ENCODE peak calls at places on chromosomes 1 and 21, in five cellular contexts. One of them, this sample, is unnamed.

GRCh38 chr21:38752051-38752505 is 53.7 kb upstream of the ETS2 start:
- DNase-seq in ovary: no peak
- DNase-seq in fibroblast of lung: no peak
- DNase-seq in lower lobe of right lung: no peak
- DNase-seq in tibial artery: no peak
- DNase-seq in this sample: no peak

GRCh38 chr1:235180916-235181315 is 19.9 kb upstream of the RBM34 start:
- DNase-seq in ovary: no peak
- DNase-seq in lower lobe of right lung: no peak
- DNase-seq in fibroblast of lung: no peak
- DNase-seq in tibial artery: no peak
- DNase-seq in this sample: no peak

GRCh38 chr1:157784801-157785200 is 7.9 kb upstream of the FCRL2 start:
- DNase-seq in tibial artery: no peak
- DNase-seq in fibroblast of lung: no peak
- DNase-seq in lower lobe of right lung: no peak
- DNase-seq in ovary: no peak
- DNase-seq in this sample: no peak

GRCh38 chr1:153642161-153642560 is 8.3 kb downstream of the CHTOP start:
- DNase-seq in tibial artery: peak
- DNase-seq in ovary: no peak
- DNase-seq in fibroblast of lung: no peak
- DNase-seq in lower lobe of right lung: no peak
- DNase-seq in this sample: no peak

GRCh38 chr1:169570172-169570574 is 16.1 kb downstream of the F5 start:
- DNase-seq in lower lobe of right lung: no peak
- DNase-seq in fibroblast of lung: no peak
- DNase-seq in tibial artery: no peak
- DNase-seq in ovary: no peak
- DNase-seq in this sample: no peak

GRCh38 chr1:70945266-70945665 is 102.3 kb downstream of the PTGER3 start:
- DNase-seq in lower lobe of right lung: no peak
- DNase-seq in tibial artery: no peak
- DNase-seq in fibroblast of lung: no peak
- DNase-seq in ovary: no peak
- DNase-seq in this sample: no peak

GRCh38 chr1:41536296-41536695 is 51.8 kb upstream of the EDN2 start:
- DNase-seq in tibial artery: peak
- DNase-seq in ovary: no peak
- DNase-seq in lower lobe of right lung: peak
- DNase-seq in fibroblast of lung: no peak
- DNase-seq in this sample: no peak

GRCh38 chr1:205597691-205598314 is 34.0 kb downstream of the ELK4 start:
- DNase-seq in tibial artery: no peak
- DNase-seq in fibroblast of lung: peak
- DNase-seq in ovary: no peak
- DNase-seq in lower lobe of right lung: no peak
- DNase-seq in this sample: no peak

GRCh38 chr1:202934755-202935154 is 7.7 kb upstream of the KLHL12 start:
- DNase-seq in tibial artery: no peak
- DNase-seq in lower lobe of right lung: no peak
- DNase-seq in ovary: no peak
- DNase-seq in fibroblast of lung: no peak
- DNase-seq in this sample: no peak

GRCh38 chr1:178539291-178539690 is 26.4 kb downstream of the TEX35 start:
- DNase-seq in ovary: no peak
- DNase-seq in lower lobe of right lung: no peak
- DNase-seq in tibial artery: peak
- DNase-seq in fibroblast of lung: no peak
- DNase-seq in this sample: no peak

GRCh38 chr21:44549525-44550211 is 1.6 kb downstream of the KRTAP10-2 start:
- DNase-seq in tibial artery: peak
- DNase-seq in fibroblast of lung: no peak
- DNase-seq in ovary: no peak
- DNase-seq in lower lobe of right lung: peak
- DNase-seq in this sample: peak

GRCh38 chr1:209012443-209013196 is 570.9 kb upstream of the CAMK1G start:
- DNase-seq in fibroblast of lung: no peak
- DNase-seq in lower lobe of right lung: no peak
- DNase-seq in ovary: no peak
- DNase-seq in tibial artery: no peak
- DNase-seq in this sample: no peak

GRCh38 chr1:108961198-108961597 is 2.1 kb downstream of the CLCC1 start:
- DNase-seq in tibial artery: no peak
- DNase-seq in fibroblast of lung: no peak
- DNase-seq in lower lobe of right lung: no peak
- DNase-seq in ovary: no peak
- DNase-seq in this sample: no peak

GRCh38 chr21:36699026-36699545 is at the start of gene SIM2:
- DNase-seq in tibial artery: no peak
- DNase-seq in lower lobe of right lung: no peak
- DNase-seq in ovary: no peak
- DNase-seq in fibroblast of lung: no peak
- DNase-seq in this sample: peak

GRCh38 chr1:185733818-185734709 is at the start of gene HMCN1:
- DNase-seq in fibroblast of lung: peak
- DNase-seq in ovary: peak
- DNase-seq in tibial artery: peak
- DNase-seq in lower lobe of right lung: peak
- DNase-seq in this sample: peak

GRCh38 chr1:8632092-8632491 is 185.3 kb downstream of the RERE start:
- DNase-seq in fibroblast of lung: no peak
- DNase-seq in tibial artery: no peak
- DNase-seq in ovary: no peak
- DNase-seq in lower lobe of right lung: no peak
- DNase-seq in this sample: no peak

GRCh38 chr1:245915406-245915805 is 591.7 kb downstream of the SMYD3 start:
- DNase-seq in ovary: no peak
- DNase-seq in fibroblast of lung: no peak
- DNase-seq in lower lobe of right lung: no peak
- DNase-seq in tibial artery: no peak
- DNase-seq in this sample: peak

GRCh38 chr1:188895611-188896010 is 1582.1 kb downstream of the BRINP3 start:
- DNase-seq in fibroblast of lung: no peak
- DNase-seq in lower lobe of right lung: no peak
- DNase-seq in ovary: no peak
- DNase-seq in tibial artery: no peak
- DNase-seq in this sample: no peak

GRCh38 chr21:38506606-38507331 is 8.5 kb upstream of the ERG start:
- DNase-seq in fibroblast of lung: no peak
- DNase-seq in ovary: no peak
- DNase-seq in lower lobe of right lung: no peak
- DNase-seq in tibial artery: no peak
- DNase-seq in this sample: no peak

GRCh38 chr1:10508511-10508951 is 33.8 kb downstream of the PEX14 start:
- DNase-seq in lower lobe of right lung: no peak
- DNase-seq in ovary: no peak
- DNase-seq in fibroblast of lung: no peak
- DNase-seq in tibial artery: no peak
- DNase-seq in this sample: no peak

GRCh38 chr21:29196664-29197052 is 66.2 kb downstream of the MAP3K7CL start:
- DNase-seq in fibroblast of lung: no peak
- DNase-seq in ovary: no peak
- DNase-seq in lower lobe of right lung: no peak
- DNase-seq in tibial artery: no peak
- DNase-seq in this sample: no peak

GRCh38 chr1:118934706-118935105 is 53.4 kb downstream of the TBX15 start:
- DNase-seq in lower lobe of right lung: no peak
- DNase-seq in ovary: no peak
- DNase-seq in tibial artery: no peak
- DNase-seq in fibroblast of lung: no peak
- DNase-seq in this sample: no peak

GRCh38 chr1:21904725-21905520 is 32.2 kb downstream of the HSPG2 start:
- DNase-seq in ovary: no peak
- DNase-seq in tibial artery: peak
- DNase-seq in fibroblast of lung: peak
- DNase-seq in lower lobe of right lung: no peak
- DNase-seq in this sample: no peak

GRCh38 chr1:66711420-66711819 is 40.8 kb upstream of the DYNLT5 start:
- DNase-seq in tibial artery: no peak
- DNase-seq in ovary: no peak
- DNase-seq in lower lobe of right lung: no peak
- DNase-seq in fibroblast of lung: no peak
- DNase-seq in this sample: no peak

GRCh38 chr1:81296584-81296983 is 504.1 kb upstream of the ADGRL2 start:
- DNase-seq in ovary: no peak
- DNase-seq in fibroblast of lung: peak
- DNase-seq in tibial artery: no peak
- DNase-seq in lower lobe of right lung: no peak
- DNase-seq in this sample: no peak

GRCh38 chr1:236795757-236796719 is 946 bp downstream of the MTR start:
- DNase-seq in tibial artery: peak
- DNase-seq in lower lobe of right lung: no peak
- DNase-seq in ovary: no peak
- DNase-seq in fibroblast of lung: peak
- DNase-seq in this sample: no peak

GRCh38 chr1:117573386-117574040 is 32.3 kb upstream of the TENT5C start:
- DNase-seq in fibroblast of lung: no peak
- DNase-seq in lower lobe of right lung: no peak
- DNase-seq in tibial artery: no peak
- DNase-seq in ovary: no peak
- DNase-seq in this sample: no peak

GRCh38 chr1:180521474-180522203 is 19.3 kb upstream of the ACBD6 start:
- DNase-seq in ovary: no peak
- DNase-seq in tibial artery: no peak
- DNase-seq in fibroblast of lung: no peak
- DNase-seq in lower lobe of right lung: no peak
- DNase-seq in this sample: no peak

GRCh38 chr1:205199090-205199930 is 12.2 kb downstream of the DSTYK start:
- DNase-seq in ovary: no peak
- DNase-seq in tibial artery: no peak
- DNase-seq in lower lobe of right lung: no peak
- DNase-seq in fibroblast of lung: no peak
- DNase-seq in this sample: no peak

GRCh38 chr1:165543651-165544452 is at the start of gene LRRC52:
- DNase-seq in ovary: peak
- DNase-seq in tibial artery: peak
- DNase-seq in fibroblast of lung: no peak
- DNase-seq in lower lobe of right lung: peak
- DNase-seq in this sample: no peak

DNA sequence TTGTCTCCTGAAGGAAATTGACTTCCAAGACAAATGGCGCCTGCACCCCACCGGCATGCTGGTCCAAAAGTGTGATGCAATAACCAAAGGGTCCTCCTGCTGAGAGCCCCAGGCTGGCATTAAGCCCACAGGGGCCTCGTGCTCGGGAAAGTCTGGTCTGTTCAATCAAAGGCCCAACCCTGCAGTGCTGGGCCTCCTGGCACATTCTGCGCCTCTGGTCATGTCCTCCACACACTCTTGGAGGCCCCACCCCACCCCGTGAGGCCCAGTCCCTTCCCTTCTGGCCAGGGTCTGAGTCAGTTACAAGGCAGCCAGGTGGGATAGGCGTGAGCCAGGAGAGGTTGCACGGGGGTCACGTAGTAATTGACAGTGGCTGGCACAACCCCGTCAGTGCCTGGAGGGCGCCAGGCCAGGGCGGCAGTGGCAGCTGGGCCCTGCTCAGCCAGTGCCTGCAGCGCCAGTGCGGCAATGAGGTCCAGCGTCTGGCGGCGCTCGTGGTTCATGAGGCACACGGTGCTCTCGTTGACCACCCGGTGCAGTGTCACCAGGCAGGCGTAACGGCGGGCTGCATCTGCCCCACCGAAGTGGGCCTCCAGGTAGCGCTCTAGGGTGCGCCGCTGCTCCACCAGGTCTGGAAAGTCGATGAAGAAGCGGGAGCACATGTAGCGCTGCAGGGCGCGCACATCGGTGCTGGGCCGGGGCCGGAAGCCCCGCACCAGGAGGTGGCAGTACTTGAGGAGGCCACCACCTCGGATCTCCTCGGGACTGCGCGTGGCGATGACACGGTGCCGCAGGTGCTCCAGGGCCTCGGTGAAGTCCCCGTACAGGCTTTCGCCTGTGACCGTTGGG is 6.8 kb downstream of the TENT5B start:
- DNase-seq in ovary: no peak
- DNase-seq in lower lobe of right lung: peak
- DNase-seq in tibial artery: no peak
- DNase-seq in fibroblast of lung: peak
- DNase-seq in this sample: no peak
- TF ChIP-seq CTCF in ovary: no peak
- TF ChIP-seq CTCF in lower lobe of right lung: no peak
- TF ChIP-seq CTCF in tibial artery: no peak
- TF ChIP-seq CTCF in fibroblast of lung: no peak
- TF ChIP-seq CTCF in this sample: no peak

GRCh38 chr1:14435368-14436023 is 163.0 kb upstream of the KAZN start:
- DNase-seq in lower lobe of right lung: no peak
- DNase-seq in fibroblast of lung: no peak
- DNase-seq in tibial artery: no peak
- DNase-seq in ovary: no peak
- DNase-seq in this sample: peak
- TF ChIP-seq CTCF in lower lobe of right lung: peak
- TF ChIP-seq CTCF in fibroblast of lung: no peak
- TF ChIP-seq CTCF in tibial artery: no peak
- TF ChIP-seq CTCF in ovary: no peak
- TF ChIP-seq CTCF in this sample: peak

GRCh38 chr1:154961497-154962237 is at the start of gene PYGO2:
- DNase-seq in ovary: peak
- DNase-seq in lower lobe of right lung: peak
- DNase-seq in tibial artery: peak
- DNase-seq in fibroblast of lung: peak
- DNase-seq in this sample: peak
- TF ChIP-seq CTCF in ovary: peak
- TF ChIP-seq CTCF in lower lobe of right lung: peak
- TF ChIP-seq CTCF in tibial artery: peak
- TF ChIP-seq CTCF in fibroblast of lung: peak
- TF ChIP-seq CTCF in this sample: peak

GRCh38 chr1:111197598-111198289 is 2.7 kb downstream of the DENND2D start:
- DNase-seq in ovary: no peak
- DNase-seq in tibial artery: no peak
- DNase-seq in lower lobe of right lung: no peak
- DNase-seq in fibroblast of lung: no peak
- DNase-seq in this sample: peak
- TF ChIP-seq CTCF in ovary: no peak
- TF ChIP-seq CTCF in tibial artery: no peak
- TF ChIP-seq CTCF in lower lobe of right lung: peak
- TF ChIP-seq CTCF in fibroblast of lung: peak
- TF ChIP-seq CTCF in this sample: peak

GRCh38 chr1:93734999-93735398 is 53.4 kb upstream of the BCAR3 start:
- DNase-seq in ovary: no peak
- DNase-seq in tibial artery: no peak
- DNase-seq in lower lobe of right lung: no peak
- DNase-seq in fibroblast of lung: no peak
- DNase-seq in this sample: no peak
- TF ChIP-seq CTCF in ovary: no peak
- TF ChIP-seq CTCF in tibial artery: peak
- TF ChIP-seq CTCF in lower lobe of right lung: peak
- TF ChIP-seq CTCF in fibroblast of lung: peak
- TF ChIP-seq CTCF in this sample: no peak